ENCODE peak calls at places on chromosomes 16 and 17, in ten cellular contexts. One of them, this sample, is unnamed.

GRCh38 chr16:56480776-56481467 is 29.6 kb downstream of the OGFOD1 start:
- DNase-seq in dorsolateral prefrontal cortex: no peak
- DNase-seq in IMR-90: peak; percentile 2
- DNase-seq in thoracic aorta: no peak
- DNase-seq in retinal pigment epithelial cell: peak; percentile 27
- DNase-seq in bronchial epithelial cell: no peak
- DNase-seq in pancreas: no peak
- DNase-seq in ovary: no peak
- DNase-seq in tibial artery: no peak
- DNase-seq in BE2C: no peak
- DNase-seq in this sample: no peak

GRCh38 chr17:21419299-21420239 is 43.4 kb downstream of the KCNJ12 start:
- DNase-seq in dorsolateral prefrontal cortex: no peak
- DNase-seq in IMR-90: no peak
- DNase-seq in thoracic aorta: no peak
- DNase-seq in retinal pigment epithelial cell: no peak
- DNase-seq in bronchial epithelial cell: no peak
- DNase-seq in pancreas: no peak
- DNase-seq in ovary: no peak
- DNase-seq in tibial artery: no peak
- DNase-seq in BE2C: no peak
- DNase-seq in this sample: no peak

GRCh38 chr17:71180801-71181385 is 939.9 kb upstream of the SOX9 start:
- DNase-seq in dorsolateral prefrontal cortex: no peak
- DNase-seq in IMR-90: peak; percentile 52
- DNase-seq in thoracic aorta: no peak
- DNase-seq in retinal pigment epithelial cell: peak; percentile 65
- DNase-seq in bronchial epithelial cell: peak; percentile 48
- DNase-seq in pancreas: no peak
- DNase-seq in ovary: no peak
- DNase-seq in tibial artery: no peak
- DNase-seq in BE2C: peak; percentile 48
- DNase-seq in this sample: peak; percentile 4

GRCh38 chr17:17682293-17682736 is 1.1 kb downstream of the RAI1 start:
- DNase-seq in dorsolateral prefrontal cortex: no peak
- DNase-seq in IMR-90: no peak
- DNase-seq in thoracic aorta: no peak
- DNase-seq in retinal pigment epithelial cell: no peak
- DNase-seq in bronchial epithelial cell: no peak
- DNase-seq in pancreas: peak; percentile 48
- DNase-seq in ovary: peak; percentile 78
- DNase-seq in tibial artery: peak; percentile 74
- DNase-seq in BE2C: peak; percentile 26
- DNase-seq in this sample: no peak

GRCh38 chr16:75919664-75920063 is 193.4 kb upstream of the CPHXL start:
- DNase-seq in dorsolateral prefrontal cortex: no peak
- DNase-seq in IMR-90: peak; percentile 42
- DNase-seq in thoracic aorta: no peak
- DNase-seq in retinal pigment epithelial cell: peak; percentile 4
- DNase-seq in bronchial epithelial cell: no peak
- DNase-seq in pancreas: peak; percentile 40
- DNase-seq in ovary: no peak
- DNase-seq in tibial artery: no peak
- DNase-seq in BE2C: no peak
- DNase-seq in this sample: no peak

GRCh38 chr17:67491009-67491677 is 114.1 kb downstream of the PITPNC1 start:
- DNase-seq in dorsolateral prefrontal cortex: peak; percentile 85
- DNase-seq in IMR-90: peak; percentile 98
- DNase-seq in thoracic aorta: peak; percentile 59
- DNase-seq in retinal pigment epithelial cell: peak; percentile 97
- DNase-seq in bronchial epithelial cell: peak; percentile 49
- DNase-seq in pancreas: peak; percentile 99
- DNase-seq in ovary: peak; percentile 81
- DNase-seq in tibial artery: peak; percentile 96
- DNase-seq in BE2C: peak; percentile 94
- DNase-seq in this sample: peak; percentile 79

GRCh38 chr16:80792031-80792430 is 12.4 kb downstream of the CDYL2 start:
- DNase-seq in dorsolateral prefrontal cortex: no peak
- DNase-seq in IMR-90: no peak
- DNase-seq in thoracic aorta: no peak
- DNase-seq in retinal pigment epithelial cell: no peak
- DNase-seq in bronchial epithelial cell: no peak
- DNase-seq in pancreas: no peak
- DNase-seq in ovary: no peak
- DNase-seq in tibial artery: no peak
- DNase-seq in BE2C: no peak
- DNase-seq in this sample: no peak

GRCh38 chr17:16986391-16986790 is 14.5 kb upstream of the TNFRSF13B start:
- DNase-seq in dorsolateral prefrontal cortex: no peak
- DNase-seq in IMR-90: peak; percentile 52
- DNase-seq in thoracic aorta: no peak
- DNase-seq in retinal pigment epithelial cell: no peak
- DNase-seq in bronchial epithelial cell: peak; percentile 12
- DNase-seq in pancreas: no peak
- DNase-seq in ovary: no peak
- DNase-seq in tibial artery: no peak
- DNase-seq in BE2C: no peak
- DNase-seq in this sample: no peak

GRCh38 chr16:82980810-82981209 is 354.0 kb downstream of the CDH13 start:
- DNase-seq in dorsolateral prefrontal cortex: no peak
- DNase-seq in IMR-90: no peak
- DNase-seq in thoracic aorta: no peak
- DNase-seq in retinal pigment epithelial cell: no peak
- DNase-seq in bronchial epithelial cell: no peak
- DNase-seq in pancreas: no peak
- DNase-seq in ovary: no peak
- DNase-seq in tibial artery: no peak
- DNase-seq in BE2C: no peak
- DNase-seq in this sample: no peak

GRCh38 chr16:70642633-70643032 is 3.7 kb upstream of the IL34 start:
- DNase-seq in dorsolateral prefrontal cortex: no peak
- DNase-seq in IMR-90: no peak
- DNase-seq in thoracic aorta: no peak
- DNase-seq in retinal pigment epithelial cell: no peak
- DNase-seq in bronchial epithelial cell: no peak
- DNase-seq in pancreas: no peak
- DNase-seq in ovary: no peak
- DNase-seq in tibial artery: no peak
- DNase-seq in BE2C: no peak
- DNase-seq in this sample: no peak

GRCh38 chr17:7997186-7997585 is 5.2 kb upstream of the GUCY2D start:
- DNase-seq in dorsolateral prefrontal cortex: no peak
- DNase-seq in IMR-90: peak; percentile 36
- DNase-seq in thoracic aorta: no peak
- DNase-seq in retinal pigment epithelial cell: no peak
- DNase-seq in bronchial epithelial cell: peak; percentile 39
- DNase-seq in pancreas: peak; percentile 43
- DNase-seq in ovary: no peak
- DNase-seq in tibial artery: no peak
- DNase-seq in BE2C: no peak
- DNase-seq in this sample: no peak

GRCh38 chr17:69059458-69060205 is 1.1 kb downstream of the ABCA9 start:
- DNase-seq in dorsolateral prefrontal cortex: no peak
- DNase-seq in IMR-90: no peak
- DNase-seq in thoracic aorta: no peak
- DNase-seq in retinal pigment epithelial cell: no peak
- DNase-seq in bronchial epithelial cell: no peak
- DNase-seq in pancreas: no peak
- DNase-seq in ovary: no peak
- DNase-seq in tibial artery: no peak
- DNase-seq in BE2C: no peak
- DNase-seq in this sample: no peak

GRCh38 chr17:69062860-69063621 is 2.3 kb upstream of the ABCA9 start:
- DNase-seq in dorsolateral prefrontal cortex: no peak
- DNase-seq in IMR-90: no peak
- DNase-seq in thoracic aorta: no peak
- DNase-seq in retinal pigment epithelial cell: no peak
- DNase-seq in bronchial epithelial cell: no peak
- DNase-seq in pancreas: no peak
- DNase-seq in ovary: no peak
- DNase-seq in tibial artery: no peak
- DNase-seq in BE2C: no peak
- DNase-seq in this sample: no peak

GRCh38 chr17:69058165-69058564 is 2.6 kb downstream of the ABCA9 start:
- DNase-seq in dorsolateral prefrontal cortex: no peak
- DNase-seq in IMR-90: no peak
- DNase-seq in thoracic aorta: no peak
- DNase-seq in retinal pigment epithelial cell: no peak
- DNase-seq in bronchial epithelial cell: no peak
- DNase-seq in pancreas: no peak
- DNase-seq in ovary: no peak
- DNase-seq in tibial artery: no peak
- DNase-seq in BE2C: no peak
- DNase-seq in this sample: no peak

GRCh38 chr17:69061901-69062556 is 1.3 kb upstream of the ABCA9 start:
- DNase-seq in dorsolateral prefrontal cortex: no peak
- DNase-seq in IMR-90: no peak
- DNase-seq in thoracic aorta: no peak
- DNase-seq in retinal pigment epithelial cell: no peak
- DNase-seq in bronchial epithelial cell: no peak
- DNase-seq in pancreas: no peak
- DNase-seq in ovary: no peak
- DNase-seq in tibial artery: no peak
- DNase-seq in BE2C: no peak
- DNase-seq in this sample: no peak

DNA sequence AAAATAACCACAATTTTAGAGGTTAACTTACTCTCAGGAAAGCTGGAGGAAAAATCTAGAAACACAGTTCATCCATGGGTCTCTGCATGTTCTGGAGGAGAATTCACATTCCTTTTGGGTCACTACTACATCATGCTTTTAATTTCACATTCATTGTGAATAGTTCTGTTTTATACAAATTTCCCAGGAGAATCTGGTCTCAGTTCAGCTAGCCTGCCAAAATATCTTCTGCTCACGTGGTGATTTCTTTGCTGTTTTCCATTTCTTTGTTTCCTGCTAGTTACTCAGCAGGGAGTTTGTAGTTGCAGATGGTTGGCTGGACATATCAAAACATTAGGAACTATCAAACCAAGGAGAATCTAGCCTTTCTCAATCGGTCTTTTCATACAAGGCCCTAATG is at the start of gene ABCA9:
- DNase-seq in dorsolateral prefrontal cortex: no peak
- DNase-seq in IMR-90: peak; percentile 21
- DNase-seq in thoracic aorta: no peak
- DNase-seq in retinal pigment epithelial cell: no peak
- DNase-seq in bronchial epithelial cell: no peak
- DNase-seq in pancreas: no peak
- DNase-seq in ovary: no peak
- DNase-seq in tibial artery: no peak
- DNase-seq in BE2C: no peak
- DNase-seq in this sample: peak; percentile 36
- H3K4me3 ChIP-seq in dorsolateral prefrontal cortex: peak within 1 kb of the TSS; percentile 23
- H3K4me3 ChIP-seq in IMR-90: no peak within 1 kb of the TSS
- H3K4me3 ChIP-seq in thoracic aorta: no peak within 1 kb of the TSS
- H3K4me3 ChIP-seq in retinal pigment epithelial cell: no peak within 1 kb of the TSS
- H3K4me3 ChIP-seq in bronchial epithelial cell: no peak within 1 kb of the TSS
- H3K4me3 ChIP-seq in pancreas: no peak within 1 kb of the TSS
- H3K4me3 ChIP-seq in ovary: peak within 1 kb of the TSS; percentile 1
- H3K4me3 ChIP-seq in tibial artery: peak within 1 kb of the TSS; percentile 7
- H3K4me3 ChIP-seq in BE2C: no peak within 1 kb of the TSS
- H3K4me3 ChIP-seq in this sample: no peak within 1 kb of the TSS

GRCh38 chr16:89325861-89326471 is 108.5 kb downstream of the ZNF778 start:
- DNase-seq in dorsolateral prefrontal cortex: peak; percentile 72
- DNase-seq in IMR-90: peak; percentile 93
- DNase-seq in thoracic aorta: no peak
- DNase-seq in retinal pigment epithelial cell: no peak
- DNase-seq in bronchial epithelial cell: peak; percentile 69
- DNase-seq in pancreas: no peak
- DNase-seq in ovary: no peak
- DNase-seq in tibial artery: peak; percentile 80
- DNase-seq in BE2C: no peak
- DNase-seq in this sample: no peak
- H3K4me3 ChIP-seq in dorsolateral prefrontal cortex: peak overlapping the region; percentile 35
- H3K4me3 ChIP-seq in IMR-90: no peak overlapping the region
- H3K4me3 ChIP-seq in thoracic aorta: peak overlapping the region; percentile 43
- H3K4me3 ChIP-seq in retinal pigment epithelial cell: no peak overlapping the region
- H3K4me3 ChIP-seq in bronchial epithelial cell: no peak overlapping the region
- H3K4me3 ChIP-seq in pancreas: no peak overlapping the region
- H3K4me3 ChIP-seq in ovary: no peak overlapping the region
- H3K4me3 ChIP-seq in tibial artery: no peak overlapping the region
- H3K4me3 ChIP-seq in BE2C: no peak overlapping the region
- H3K4me3 ChIP-seq in this sample: no peak overlapping the region

GRCh38 chr17:80908776-80909175 is 82.9 kb upstream of the CHMP6 start:
- DNase-seq in dorsolateral prefrontal cortex: no peak
- DNase-seq in IMR-90: no peak
- DNase-seq in thoracic aorta: no peak
- DNase-seq in retinal pigment epithelial cell: no peak
- DNase-seq in bronchial epithelial cell: no peak
- DNase-seq in pancreas: no peak
- DNase-seq in ovary: no peak
- DNase-seq in tibial artery: no peak
- DNase-seq in BE2C: no peak
- DNase-seq in this sample: no peak

GRCh38 chr17:80907281-80907680 is 84.4 kb upstream of the CHMP6 start:
- DNase-seq in dorsolateral prefrontal cortex: no peak
- DNase-seq in IMR-90: no peak
- DNase-seq in thoracic aorta: no peak
- DNase-seq in retinal pigment epithelial cell: no peak
- DNase-seq in bronchial epithelial cell: no peak
- DNase-seq in pancreas: no peak
- DNase-seq in ovary: no peak
- DNase-seq in tibial artery: no peak
- DNase-seq in BE2C: no peak
- DNase-seq in this sample: no peak

GRCh38 chr17:80908206-80908605 is 83.4 kb upstream of the CHMP6 start:
- DNase-seq in dorsolateral prefrontal cortex: no peak
- DNase-seq in IMR-90: no peak
- DNase-seq in thoracic aorta: no peak
- DNase-seq in retinal pigment epithelial cell: no peak
- DNase-seq in bronchial epithelial cell: no peak
- DNase-seq in pancreas: no peak
- DNase-seq in ovary: no peak
- DNase-seq in tibial artery: no peak
- DNase-seq in BE2C: no peak
- DNase-seq in this sample: no peak

GRCh38 chr17:80910043-80910442 is 81.6 kb upstream of the CHMP6 start:
- DNase-seq in dorsolateral prefrontal cortex: no peak
- DNase-seq in IMR-90: no peak
- DNase-seq in thoracic aorta: no peak
- DNase-seq in retinal pigment epithelial cell: no peak
- DNase-seq in bronchial epithelial cell: no peak
- DNase-seq in pancreas: no peak
- DNase-seq in ovary: no peak
- DNase-seq in tibial artery: peak; percentile 38
- DNase-seq in BE2C: no peak
- DNase-seq in this sample: no peak

GRCh38 chr17:80909635-80910034 is 82.0 kb upstream of the CHMP6 start:
- DNase-seq in dorsolateral prefrontal cortex: no peak
- DNase-seq in IMR-90: no peak
- DNase-seq in thoracic aorta: no peak
- DNase-seq in retinal pigment epithelial cell: no peak
- DNase-seq in bronchial epithelial cell: no peak
- DNase-seq in pancreas: no peak
- DNase-seq in ovary: no peak
- DNase-seq in tibial artery: no peak
- DNase-seq in BE2C: no peak
- DNase-seq in this sample: no peak
- H3K4me3 ChIP-seq in dorsolateral prefrontal cortex: no peak overlapping the region
- H3K4me3 ChIP-seq in IMR-90: no peak overlapping the region
- H3K4me3 ChIP-seq in thoracic aorta: no peak overlapping the region
- H3K4me3 ChIP-seq in retinal pigment epithelial cell: no peak overlapping the region
- H3K4me3 ChIP-seq in bronchial epithelial cell: no peak overlapping the region
- H3K4me3 ChIP-seq in pancreas: no peak overlapping the region
- H3K4me3 ChIP-seq in ovary: no peak overlapping the region
- H3K4me3 ChIP-seq in tibial artery: no peak overlapping the region
- H3K4me3 ChIP-seq in BE2C: no peak overlapping the region
- H3K4me3 ChIP-seq in this sample: no peak overlapping the region

GRCh38 chr17:59829217-59830006 is 63.3 kb downstream of the TUBD1 start:
- DNase-seq in dorsolateral prefrontal cortex: no peak
- DNase-seq in IMR-90: peak; percentile 98
- DNase-seq in thoracic aorta: no peak
- DNase-seq in retinal pigment epithelial cell: peak; percentile 99
- DNase-seq in bronchial epithelial cell: peak; percentile 100
- DNase-seq in pancreas: peak; percentile 48
- DNase-seq in ovary: no peak
- DNase-seq in tibial artery: no peak
- DNase-seq in BE2C: no peak
- DNase-seq in this sample: peak; percentile 99
- H3K4me3 ChIP-seq in dorsolateral prefrontal cortex: no peak overlapping the region
- H3K4me3 ChIP-seq in IMR-90: peak overlapping the region; percentile 33
- H3K4me3 ChIP-seq in thoracic aorta: peak overlapping the region; percentile 24
- H3K4me3 ChIP-seq in retinal pigment epithelial cell: peak overlapping the region; percentile 30
- H3K4me3 ChIP-seq in bronchial epithelial cell: no peak overlapping the region
- H3K4me3 ChIP-seq in pancreas: peak overlapping the region; percentile 26
- H3K4me3 ChIP-seq in ovary: no peak overlapping the region
- H3K4me3 ChIP-seq in tibial artery: no peak overlapping the region
- H3K4me3 ChIP-seq in BE2C: no peak overlapping the region
- H3K4me3 ChIP-seq in this sample: peak overlapping the region; percentile 42